ENCODE peak calls at places on chromosomes 6 and 20, in five cellular contexts. One of them, this sample, is unnamed.
A peak's percentile ranks its signal among the peaks of the same experiment; 100 is the strongest.

GRCh38 chr6:17724341-17724740 is 17.6 kb upstream of the NUP153 start:
- DNase-seq in stomach: no peak
- DNase-seq in A549: no peak
- DNase-seq in OCI-LY7: no peak
- DNase-seq in epithelial cell of esophagus: peak; percentile 80
- DNase-seq in this sample: no peak

GRCh38 chr6:35596448-35597442 is 84.0 kb upstream of the TULP1 start:
- DNase-seq in OCI-LY7: no peak
- DNase-seq in stomach: no peak
- DNase-seq in A549: no peak
- DNase-seq in epithelial cell of esophagus: peak; percentile 78
- DNase-seq in this sample: no peak

GRCh38 chr6:2020909-2021308 is 224.5 kb downstream of the GMDS start:
- DNase-seq in stomach: no peak
- DNase-seq in epithelial cell of esophagus: peak; percentile 83
- DNase-seq in A549: no peak
- DNase-seq in OCI-LY7: no peak
- DNase-seq in this sample: no peak

GRCh38 chr6:123940551-123940950 is 136.9 kb downstream of the NKAIN2 start:
- DNase-seq in epithelial cell of esophagus: peak; percentile 27
- DNase-seq in A549: no peak
- DNase-seq in OCI-LY7: no peak
- DNase-seq in stomach: no peak
- DNase-seq in this sample: no peak

GRCh38 chr6:93416575-93417420 is 2.6 kb downstream of the EPHA7 start:
- DNase-seq in OCI-LY7: no peak
- DNase-seq in stomach: no peak
- DNase-seq in A549: peak; percentile 3
- DNase-seq in epithelial cell of esophagus: no peak
- DNase-seq in this sample: peak; percentile 72

GRCh38 chr6:116280161-116280959 is 630 bp upstream of the TSPYL1 start:
- DNase-seq in OCI-LY7: peak; percentile 37
- DNase-seq in epithelial cell of esophagus: no peak
- DNase-seq in stomach: no peak
- DNase-seq in A549: no peak
- DNase-seq in this sample: no peak

GRCh38 chr6:153976921-153977693 is 61.9 kb upstream of the OPRM1 start:
- DNase-seq in OCI-LY7: no peak
- DNase-seq in A549: no peak
- DNase-seq in epithelial cell of esophagus: peak; percentile 48
- DNase-seq in stomach: no peak
- DNase-seq in this sample: no peak

GRCh38 chr6:7920425-7920824 is 9.8 kb upstream of the TXNDC5 start:
- DNase-seq in epithelial cell of esophagus: peak; percentile 86
- DNase-seq in stomach: no peak
- DNase-seq in A549: no peak
- DNase-seq in OCI-LY7: no peak
- DNase-seq in this sample: no peak

GRCh38 chr6:68958327-68958726 is 323.2 kb downstream of the ADGRB3 start:
- DNase-seq in OCI-LY7: peak; percentile 16
- DNase-seq in A549: no peak
- DNase-seq in epithelial cell of esophagus: peak; percentile 6
- DNase-seq in stomach: no peak
- DNase-seq in this sample: no peak

GRCh38 chr6:21666788-21667681 is 73.5 kb downstream of the SOX4 start:
- DNase-seq in A549: no peak
- DNase-seq in OCI-LY7: no peak
- DNase-seq in stomach: no peak
- DNase-seq in epithelial cell of esophagus: no peak
- DNase-seq in this sample: no peak

GRCh38 chr6:89393659-89394058 is 18.4 kb downstream of the RRAGD start:
- DNase-seq in OCI-LY7: no peak
- DNase-seq in epithelial cell of esophagus: no peak
- DNase-seq in stomach: no peak
- DNase-seq in A549: no peak
- DNase-seq in this sample: no peak

GRCh38 chr6:163419413-163420314 is 5.1 kb downstream of the QKI start:
- DNase-seq in epithelial cell of esophagus: no peak
- DNase-seq in stomach: no peak
- DNase-seq in OCI-LY7: no peak
- DNase-seq in A549: no peak
- DNase-seq in this sample: no peak

GRCh38 chr20:48298851-48299484 is 513.7 kb upstream of the SULF2 start:
- DNase-seq in stomach: no peak
- DNase-seq in OCI-LY7: no peak
- DNase-seq in epithelial cell of esophagus: peak; percentile 87
- DNase-seq in A549: peak; percentile 60
- DNase-seq in this sample: no peak

GRCh38 chr6:56860466-56860865 is 94.4 kb upstream of the BEND6 start:
- DNase-seq in epithelial cell of esophagus: peak; percentile 57
- DNase-seq in stomach: no peak
- DNase-seq in OCI-LY7: no peak
- DNase-seq in A549: no peak
- DNase-seq in this sample: no peak

GRCh38 chr6:2589171-2589661 is 161.5 kb downstream of the MYLK4 start:
- DNase-seq in stomach: no peak
- DNase-seq in A549: no peak
- DNase-seq in epithelial cell of esophagus: peak; percentile 87
- DNase-seq in OCI-LY7: no peak
- DNase-seq in this sample: no peak

GRCh38 chr6:139568956-139569538 is 194.6 kb upstream of the CITED2 start:
- DNase-seq in A549: no peak
- DNase-seq in OCI-LY7: no peak
- DNase-seq in epithelial cell of esophagus: peak; percentile 75
- DNase-seq in stomach: no peak
- DNase-seq in this sample: no peak

GRCh38 chr20:2289475-2289874 is 6.3 kb upstream of the TGM3 start:
- DNase-seq in epithelial cell of esophagus: no peak
- DNase-seq in OCI-LY7: no peak
- DNase-seq in A549: no peak
- DNase-seq in stomach: no peak
- DNase-seq in this sample: no peak

GRCh38 chr6:34129753-34130152 is 16.1 kb downstream of the GRM4 start:
- DNase-seq in OCI-LY7: no peak
- DNase-seq in A549: no peak
- DNase-seq in stomach: no peak
- DNase-seq in epithelial cell of esophagus: no peak
- DNase-seq in this sample: no peak

GRCh38 chr6:158666637-158667359 is 16.9 kb downstream of the SYTL3 start:
- DNase-seq in OCI-LY7: no peak
- DNase-seq in A549: no peak
- DNase-seq in epithelial cell of esophagus: peak; percentile 75
- DNase-seq in stomach: peak; percentile 74
- DNase-seq in this sample: no peak

GRCh38 chr6:3884007-3884745 is 35.0 kb downstream of the FAM50B start:
- DNase-seq in epithelial cell of esophagus: peak; percentile 65
- DNase-seq in stomach: no peak
- DNase-seq in A549: peak; percentile 21
- DNase-seq in OCI-LY7: no peak
- DNase-seq in this sample: no peak

GRCh38 chr6:43842231-43842794 is 72.3 kb downstream of the VEGFA start:
- DNase-seq in stomach: no peak
- DNase-seq in OCI-LY7: no peak
- DNase-seq in epithelial cell of esophagus: no peak
- DNase-seq in A549: no peak
- DNase-seq in this sample: no peak

GRCh38 chr6:124962617-124963415 is 579 bp downstream of the RNF217 start:
- DNase-seq in epithelial cell of esophagus: peak; percentile 55
- DNase-seq in stomach: peak; percentile 40
- DNase-seq in OCI-LY7: no peak
- DNase-seq in A549: peak; percentile 18
- DNase-seq in this sample: no peak

GRCh38 chr6:143501851-143502250 is 9.7 kb downstream of the FUCA2 start:
- DNase-seq in OCI-LY7: peak; percentile 22
- DNase-seq in A549: no peak
- DNase-seq in epithelial cell of esophagus: no peak
- DNase-seq in stomach: no peak
- DNase-seq in this sample: no peak

GRCh38 chr6:87941556-87942358 is 105.9 kb upstream of the SPACA1 start:
- DNase-seq in stomach: no peak
- DNase-seq in A549: no peak
- DNase-seq in OCI-LY7: no peak
- DNase-seq in epithelial cell of esophagus: peak; percentile 6
- DNase-seq in this sample: no peak

GRCh38 chr6:134880487-134881190 is 69.3 kb downstream of the ALDH8A1 start:
- DNase-seq in stomach: no peak
- DNase-seq in epithelial cell of esophagus: no peak
- DNase-seq in A549: no peak
- DNase-seq in OCI-LY7: no peak
- DNase-seq in this sample: no peak

GRCh38 chr6:156980515-156980914 is 203.3 kb downstream of the ARID1B start:
- DNase-seq in A549: no peak
- DNase-seq in epithelial cell of esophagus: peak; percentile 54
- DNase-seq in OCI-LY7: no peak
- DNase-seq in stomach: no peak
- DNase-seq in this sample: no peak

GRCh38 chr6:76000629-76001028 is 71.8 kb downstream of the IMPG1 start:
- DNase-seq in epithelial cell of esophagus: no peak
- DNase-seq in A549: no peak
- DNase-seq in stomach: no peak
- DNase-seq in OCI-LY7: no peak
- DNase-seq in this sample: no peak
- TF ChIP-seq CTCF in epithelial cell of esophagus: no peak
- TF ChIP-seq CTCF in A549: no peak
- TF ChIP-seq CTCF in stomach: no peak
- TF ChIP-seq CTCF in OCI-LY7: no peak
- TF ChIP-seq CTCF in this sample: no peak

GRCh38 chr6:77786935-77787629 is 134.2 kb downstream of the MEI4 start:
- DNase-seq in epithelial cell of esophagus: no peak
- DNase-seq in stomach: no peak
- DNase-seq in A549: no peak
- DNase-seq in OCI-LY7: no peak
- DNase-seq in this sample: no peak
- TF ChIP-seq CTCF in epithelial cell of esophagus: no peak
- TF ChIP-seq CTCF in stomach: no peak
- TF ChIP-seq CTCF in A549: no peak
- TF ChIP-seq CTCF in OCI-LY7: no peak
- TF ChIP-seq CTCF in this sample: peak; percentile 16

GRCh38 chr20:14848806-14849205 is 511.4 kb upstream of the FLRT3 start:
- DNase-seq in epithelial cell of esophagus: no peak
- DNase-seq in OCI-LY7: no peak
- DNase-seq in A549: no peak
- DNase-seq in stomach: no peak
- DNase-seq in this sample: no peak
- TF ChIP-seq CTCF in epithelial cell of esophagus: no peak
- TF ChIP-seq CTCF in OCI-LY7: no peak
- TF ChIP-seq CTCF in A549: no peak
- TF ChIP-seq CTCF in stomach: no peak
- TF ChIP-seq CTCF in this sample: no peak

GRCh38 chr20:63280929-63281545 is 8.4 kb downstream of the ARFGAP1 start:
- DNase-seq in stomach: no peak
- DNase-seq in A549: peak; percentile 49
- DNase-seq in OCI-LY7: no peak
- DNase-seq in epithelial cell of esophagus: peak; percentile 29
- DNase-seq in this sample: no peak
- TF ChIP-seq CTCF in stomach: no peak
- TF ChIP-seq CTCF in A549: peak; percentile 36
- TF ChIP-seq CTCF in OCI-LY7: peak; percentile 66
- TF ChIP-seq CTCF in epithelial cell of esophagus: peak; percentile 43
- TF ChIP-seq CTCF in this sample: peak; percentile 60